ENCODE peak calls at places on chromosomes 5 and 9, in ten cellular contexts. One of them, this sample, is unnamed.

GRCh38 chr9:12274577-12274976 is 418.6 kb upstream of the TYRP1 start:
- DNase-seq in EL: no peak
- DNase-seq in adipocyte: no peak
- DNase-seq in DMS153: no peak
- DNase-seq in T-helper 17 cell: no peak
- DNase-seq in HTR-8/SVneo: no peak
- DNase-seq in psoas muscle: peak; percentile 10
- DNase-seq in effector memory CD8-positive, alpha-beta T cell: no peak
- DNase-seq in HEK293T: no peak
- DNase-seq in cardiac muscle cell: peak; percentile 42
- DNase-seq in this sample: no peak

GRCh38 chr9:132039284-132039683 is 40.4 kb downstream of the MED27 start:
- DNase-seq in EL: no peak
- DNase-seq in adipocyte: no peak
- DNase-seq in DMS153: no peak
- DNase-seq in T-helper 17 cell: no peak
- DNase-seq in HTR-8/SVneo: no peak
- DNase-seq in psoas muscle: no peak
- DNase-seq in effector memory CD8-positive, alpha-beta T cell: no peak
- DNase-seq in HEK293T: no peak
- DNase-seq in cardiac muscle cell: no peak
- DNase-seq in this sample: no peak

GRCh38 chr5:118441034-118441433 is 547.3 kb downstream of the DTWD2 start:
- DNase-seq in EL: no peak
- DNase-seq in adipocyte: no peak
- DNase-seq in DMS153: no peak
- DNase-seq in T-helper 17 cell: no peak
- DNase-seq in HTR-8/SVneo: no peak
- DNase-seq in psoas muscle: no peak
- DNase-seq in effector memory CD8-positive, alpha-beta T cell: no peak
- DNase-seq in HEK293T: no peak
- DNase-seq in cardiac muscle cell: no peak
- DNase-seq in this sample: no peak

GRCh38 chr9:129464972-129465833 is 155.7 kb downstream of the C9orf50 start:
- DNase-seq in EL: peak; percentile 47
- DNase-seq in adipocyte: no peak
- DNase-seq in DMS153: no peak
- DNase-seq in T-helper 17 cell: no peak
- DNase-seq in HTR-8/SVneo: no peak
- DNase-seq in psoas muscle: peak; percentile 50
- DNase-seq in effector memory CD8-positive, alpha-beta T cell: no peak
- DNase-seq in HEK293T: no peak
- DNase-seq in cardiac muscle cell: no peak
- DNase-seq in this sample: peak; percentile 67

GRCh38 chr5:57653636-57654290 is 171.2 kb upstream of the ACTBL2 start:
- DNase-seq in EL: no peak
- DNase-seq in adipocyte: no peak
- DNase-seq in DMS153: no peak
- DNase-seq in T-helper 17 cell: no peak
- DNase-seq in HTR-8/SVneo: no peak
- DNase-seq in psoas muscle: no peak
- DNase-seq in effector memory CD8-positive, alpha-beta T cell: no peak
- DNase-seq in HEK293T: no peak
- DNase-seq in cardiac muscle cell: peak; percentile 53
- DNase-seq in this sample: peak; percentile 5

GRCh38 chr9:114014044-114014443 is 64.1 kb downstream of the AMBP start:
- DNase-seq in EL: no peak
- DNase-seq in adipocyte: no peak
- DNase-seq in DMS153: no peak
- DNase-seq in T-helper 17 cell: no peak
- DNase-seq in HTR-8/SVneo: no peak
- DNase-seq in psoas muscle: no peak
- DNase-seq in effector memory CD8-positive, alpha-beta T cell: no peak
- DNase-seq in HEK293T: no peak
- DNase-seq in cardiac muscle cell: no peak
- DNase-seq in this sample: no peak

GRCh38 chr9:93673271-93673843 is 97.0 kb downstream of the PHF2 start:
- DNase-seq in EL: no peak
- DNase-seq in adipocyte: peak; percentile 5
- DNase-seq in DMS153: peak; percentile 31
- DNase-seq in T-helper 17 cell: no peak
- DNase-seq in HTR-8/SVneo: no peak
- DNase-seq in psoas muscle: no peak
- DNase-seq in effector memory CD8-positive, alpha-beta T cell: no peak
- DNase-seq in HEK293T: no peak
- DNase-seq in cardiac muscle cell: no peak
- DNase-seq in this sample: peak; percentile 53

GRCh38 chr9:95360866-95361265 is 43.4 kb upstream of the FANCC start:
- DNase-seq in EL: no peak
- DNase-seq in adipocyte: no peak
- DNase-seq in DMS153: no peak
- DNase-seq in T-helper 17 cell: no peak
- DNase-seq in HTR-8/SVneo: no peak
- DNase-seq in psoas muscle: no peak
- DNase-seq in effector memory CD8-positive, alpha-beta T cell: no peak
- DNase-seq in HEK293T: no peak
- DNase-seq in cardiac muscle cell: no peak
- DNase-seq in this sample: no peak

GRCh38 chr9:98957826-98958225 is 14.1 kb downstream of the COL15A1 start:
- DNase-seq in EL: no peak
- DNase-seq in adipocyte: no peak
- DNase-seq in DMS153: no peak
- DNase-seq in T-helper 17 cell: no peak
- DNase-seq in HTR-8/SVneo: no peak
- DNase-seq in psoas muscle: no peak
- DNase-seq in effector memory CD8-positive, alpha-beta T cell: no peak
- DNase-seq in HEK293T: no peak
- DNase-seq in cardiac muscle cell: no peak
- DNase-seq in this sample: no peak

GRCh38 chr9:8589476-8589875 is 789.9 kb upstream of the DMAC1 start:
- DNase-seq in EL: no peak
- DNase-seq in adipocyte: no peak
- DNase-seq in DMS153: no peak
- DNase-seq in T-helper 17 cell: no peak
- DNase-seq in HTR-8/SVneo: no peak
- DNase-seq in psoas muscle: no peak
- DNase-seq in effector memory CD8-positive, alpha-beta T cell: no peak
- DNase-seq in HEK293T: no peak
- DNase-seq in cardiac muscle cell: no peak
- DNase-seq in this sample: no peak

GRCh38 chr5:66306105-66306843 is 162.2 kb downstream of the SREK1 start:
- DNase-seq in EL: peak; percentile 67
- DNase-seq in adipocyte: peak; percentile 85
- DNase-seq in DMS153: peak; percentile 41
- DNase-seq in T-helper 17 cell: no peak
- DNase-seq in HTR-8/SVneo: peak; percentile 71
- DNase-seq in psoas muscle: no peak
- DNase-seq in effector memory CD8-positive, alpha-beta T cell: no peak
- DNase-seq in HEK293T: peak; percentile 79
- DNase-seq in cardiac muscle cell: peak; percentile 75
- DNase-seq in this sample: peak; percentile 85

GRCh38 chr5:31113666-31114065 is 79.8 kb upstream of the CDH6 start:
- DNase-seq in EL: no peak
- DNase-seq in adipocyte: peak; percentile 61
- DNase-seq in DMS153: no peak
- DNase-seq in T-helper 17 cell: no peak
- DNase-seq in HTR-8/SVneo: no peak
- DNase-seq in psoas muscle: no peak
- DNase-seq in effector memory CD8-positive, alpha-beta T cell: no peak
- DNase-seq in HEK293T: no peak
- DNase-seq in cardiac muscle cell: no peak
- DNase-seq in this sample: no peak

GRCh38 chr9:126932871-126933321 is 18.3 kb downstream of the RALGPS1 start:
- DNase-seq in EL: no peak
- DNase-seq in adipocyte: no peak
- DNase-seq in DMS153: no peak
- DNase-seq in T-helper 17 cell: no peak
- DNase-seq in HTR-8/SVneo: no peak
- DNase-seq in psoas muscle: no peak
- DNase-seq in effector memory CD8-positive, alpha-beta T cell: no peak
- DNase-seq in HEK293T: no peak
- DNase-seq in cardiac muscle cell: no peak
- DNase-seq in this sample: no peak

GRCh38 chr5:684771-685216 is 8.4 kb downstream of the TPPP start:
- DNase-seq in EL: no peak
- DNase-seq in adipocyte: no peak
- DNase-seq in DMS153: no peak
- DNase-seq in T-helper 17 cell: no peak
- DNase-seq in HTR-8/SVneo: no peak
- DNase-seq in psoas muscle: peak; percentile 10
- DNase-seq in effector memory CD8-positive, alpha-beta T cell: no peak
- DNase-seq in HEK293T: no peak
- DNase-seq in cardiac muscle cell: no peak
- DNase-seq in this sample: no peak

GRCh38 chr9:14309403-14309802 is 4.5 kb downstream of the NFIB start:
- DNase-seq in EL: no peak
- DNase-seq in adipocyte: no peak
- DNase-seq in DMS153: no peak
- DNase-seq in T-helper 17 cell: no peak
- DNase-seq in HTR-8/SVneo: no peak
- DNase-seq in psoas muscle: no peak
- DNase-seq in effector memory CD8-positive, alpha-beta T cell: no peak
- DNase-seq in HEK293T: no peak
- DNase-seq in cardiac muscle cell: no peak
- DNase-seq in this sample: no peak

GRCh38 chr5:172454355-172455086 is at the start of gene SH3PXD2B:
- DNase-seq in EL: peak; percentile 70
- DNase-seq in adipocyte: peak; percentile 79
- DNase-seq in DMS153: no peak
- DNase-seq in T-helper 17 cell: no peak
- DNase-seq in HTR-8/SVneo: peak; percentile 52
- DNase-seq in psoas muscle: peak; percentile 73
- DNase-seq in effector memory CD8-positive, alpha-beta T cell: peak; percentile 42
- DNase-seq in HEK293T: peak; percentile 83
- DNase-seq in cardiac muscle cell: peak; percentile 86
- DNase-seq in this sample: peak; percentile 82

GRCh38 chr5:76720988-76721569 is 5.2 kb downstream of the F2R start:
- DNase-seq in EL: no peak
- DNase-seq in adipocyte: no peak
- DNase-seq in DMS153: no peak
- DNase-seq in T-helper 17 cell: no peak
- DNase-seq in HTR-8/SVneo: no peak
- DNase-seq in psoas muscle: no peak
- DNase-seq in effector memory CD8-positive, alpha-beta T cell: no peak
- DNase-seq in HEK293T: no peak
- DNase-seq in cardiac muscle cell: no peak
- DNase-seq in this sample: no peak

GRCh38 chr5:173780356-173781234 is 107.6 kb upstream of the CPEB4 start:
- DNase-seq in EL: no peak
- DNase-seq in adipocyte: no peak
- DNase-seq in DMS153: no peak
- DNase-seq in T-helper 17 cell: no peak
- DNase-seq in HTR-8/SVneo: no peak
- DNase-seq in psoas muscle: no peak
- DNase-seq in effector memory CD8-positive, alpha-beta T cell: no peak
- DNase-seq in HEK293T: no peak
- DNase-seq in cardiac muscle cell: no peak
- DNase-seq in this sample: no peak

GRCh38 chr5:127425868-127426267 is 91.6 kb upstream of the PRRC1 start:
- DNase-seq in EL: no peak
- DNase-seq in adipocyte: no peak
- DNase-seq in DMS153: no peak
- DNase-seq in T-helper 17 cell: no peak
- DNase-seq in HTR-8/SVneo: no peak
- DNase-seq in psoas muscle: no peak
- DNase-seq in effector memory CD8-positive, alpha-beta T cell: no peak
- DNase-seq in HEK293T: no peak
- DNase-seq in cardiac muscle cell: no peak
- DNase-seq in this sample: no peak

GRCh38 chr9:19371942-19372341 is 8.1 kb downstream of the RPS6 start:
- DNase-seq in EL: no peak
- DNase-seq in adipocyte: peak; percentile 56
- DNase-seq in DMS153: no peak
- DNase-seq in T-helper 17 cell: no peak
- DNase-seq in HTR-8/SVneo: no peak
- DNase-seq in psoas muscle: no peak
- DNase-seq in effector memory CD8-positive, alpha-beta T cell: no peak
- DNase-seq in HEK293T: peak; percentile 35
- DNase-seq in cardiac muscle cell: no peak
- DNase-seq in this sample: peak; percentile 28

GRCh38 chr9:107587175-107587963 is 97.8 kb upstream of the KLF4 start:
- DNase-seq in EL: no peak
- DNase-seq in adipocyte: no peak
- DNase-seq in DMS153: peak; percentile 20
- DNase-seq in T-helper 17 cell: no peak
- DNase-seq in HTR-8/SVneo: no peak
- DNase-seq in psoas muscle: peak; percentile 22
- DNase-seq in effector memory CD8-positive, alpha-beta T cell: no peak
- DNase-seq in HEK293T: no peak
- DNase-seq in cardiac muscle cell: no peak
- DNase-seq in this sample: no peak

GRCh38 chr9:127898433-127899199 is 787 bp downstream of the ST6GALNAC6 start:
- DNase-seq in EL: peak; percentile 82
- DNase-seq in adipocyte: peak; percentile 75
- DNase-seq in DMS153: no peak
- DNase-seq in T-helper 17 cell: no peak
- DNase-seq in HTR-8/SVneo: peak; percentile 30
- DNase-seq in psoas muscle: peak; percentile 65
- DNase-seq in effector memory CD8-positive, alpha-beta T cell: no peak
- DNase-seq in HEK293T: peak; percentile 49
- DNase-seq in cardiac muscle cell: peak; percentile 45
- DNase-seq in this sample: peak; percentile 94

GRCh38 chr5:159928122-159928960 is 12.1 kb downstream of the ADRA1B start:
- DNase-seq in EL: peak; percentile 89
- DNase-seq in adipocyte: peak; percentile 71
- DNase-seq in DMS153: no peak
- DNase-seq in T-helper 17 cell: no peak
- DNase-seq in HTR-8/SVneo: peak; percentile 61
- DNase-seq in psoas muscle: peak; percentile 48
- DNase-seq in effector memory CD8-positive, alpha-beta T cell: no peak
- DNase-seq in HEK293T: no peak
- DNase-seq in cardiac muscle cell: no peak
- DNase-seq in this sample: peak; percentile 95

GRCh38 chr9:124251605-124252366 is 6.0 kb upstream of the NEK6 start:
- DNase-seq in EL: peak; percentile 84
- DNase-seq in adipocyte: peak; percentile 61
- DNase-seq in DMS153: no peak
- DNase-seq in T-helper 17 cell: no peak
- DNase-seq in HTR-8/SVneo: peak; percentile 56
- DNase-seq in psoas muscle: no peak
- DNase-seq in effector memory CD8-positive, alpha-beta T cell: no peak
- DNase-seq in HEK293T: no peak
- DNase-seq in cardiac muscle cell: no peak
- DNase-seq in this sample: no peak

GRCh38 chr9:120559546-120559945 is 20.4 kb downstream of the CDK5RAP2 start:
- DNase-seq in EL: no peak
- DNase-seq in adipocyte: no peak
- DNase-seq in DMS153: no peak
- DNase-seq in T-helper 17 cell: no peak
- DNase-seq in HTR-8/SVneo: no peak
- DNase-seq in psoas muscle: no peak
- DNase-seq in effector memory CD8-positive, alpha-beta T cell: no peak
- DNase-seq in HEK293T: no peak
- DNase-seq in cardiac muscle cell: no peak
- DNase-seq in this sample: no peak

GRCh38 chr5:135271533-135272310 is 127.3 kb downstream of the MACROH2A1 start:
- DNase-seq in EL: no peak
- DNase-seq in adipocyte: peak; percentile 83
- DNase-seq in DMS153: no peak
- DNase-seq in T-helper 17 cell: no peak
- DNase-seq in HTR-8/SVneo: no peak
- DNase-seq in psoas muscle: no peak
- DNase-seq in effector memory CD8-positive, alpha-beta T cell: no peak
- DNase-seq in HEK293T: no peak
- DNase-seq in cardiac muscle cell: peak; percentile 29
- DNase-seq in this sample: peak; percentile 55

GRCh38 chr5:173233347-173234128 is 1.5 kb downstream of the NKX2-5 start:
- DNase-seq in EL: no peak
- DNase-seq in adipocyte: no peak
- DNase-seq in DMS153: no peak
- DNase-seq in T-helper 17 cell: no peak
- DNase-seq in HTR-8/SVneo: no peak
- DNase-seq in psoas muscle: no peak
- DNase-seq in effector memory CD8-positive, alpha-beta T cell: no peak
- DNase-seq in HEK293T: no peak
- DNase-seq in cardiac muscle cell: peak; percentile 52
- DNase-seq in this sample: no peak

GRCh38 chr5:131367219-131367860 is 103.5 kb downstream of the CDC42SE2 start:
- DNase-seq in EL: no peak
- DNase-seq in adipocyte: no peak
- DNase-seq in DMS153: no peak
- DNase-seq in T-helper 17 cell: no peak
- DNase-seq in HTR-8/SVneo: no peak
- DNase-seq in psoas muscle: no peak
- DNase-seq in effector memory CD8-positive, alpha-beta T cell: no peak
- DNase-seq in HEK293T: no peak
- DNase-seq in cardiac muscle cell: no peak
- DNase-seq in this sample: no peak